ENCODE peak calls at places on chromosomes 5 and 9, in eight cellular contexts. O, M, H, Y, F, T, A and C are unnamed samples.

GRCh38 chr5:93909356-93909755 is 168.0 kb upstream of the POU5F2 start:
- DNase-seq in A (no peak), T (no peak), O (no peak), H (no peak), M (no peak), F (no peak), Y (no peak), C (no peak)

GRCh38 chr9:107890921-107891465 is 401.4 kb upstream of the KLF4 start:
- DNase-seq in H (no peak), O (no peak), M (no peak), Y (no peak), F (no peak), A (no peak), T (no peak), C (no peak)

GRCh38 chr5:167478156-167478555 is 813.3 kb upstream of the WWC1 start:
- DNase-seq in O (no peak), T (no peak), Y (no peak), H (no peak), A (no peak), M (no peak), F (no peak), C (no peak)

GRCh38 chr5:158569534-158569933 is 530.2 kb downstream of the EBF1 start:
- DNase-seq in F (no peak), A (no peak), H (no peak), Y (no peak), M (no peak), O (no peak), T (no peak), C (no peak)

GRCh38 chr5:96434201-96434645 is 1.2 kb upstream of the PCSK1 start:
- DNase-seq in T (peak), Y (peak), H (peak), O (peak), A (peak), F (peak), M (peak), C (peak)

GRCh38 chr5:36596247-36596646 is 10.2 kb upstream of the SLC1A3 start:
- DNase-seq in T (no peak), Y (no peak), O (no peak), M (no peak), F (no peak), H (no peak), A (no peak), C (no peak)

GRCh38 chr9:92392690-92393089 is 11.7 kb downstream of the OGN start:
- DNase-seq in T (no peak), Y (no peak), M (no peak), F (no peak), H (no peak), A (no peak), O (no peak), C (no peak)

GRCh38 chr9:121450241-121450640 is 49.4 kb downstream of the GGTA1 start:
- DNase-seq in O (no peak), M (no peak), A (no peak), F (no peak), T (no peak), Y (no peak), H (no peak), C (no peak)

GRCh38 chr5:137487600-137487999 is 11.5 kb downstream of the SPOCK1 start:
- DNase-seq in H (no peak), T (no peak), O (no peak), Y (no peak), M (peak), F (no peak), A (peak), C (no peak)

GRCh38 chr5:66840527-66841013 is 244.4 kb downstream of the MAST4 start:
- DNase-seq in Y (peak), A (no peak), O (no peak), H (no peak), F (no peak), M (no peak), T (no peak), C (no peak)

GRCh38 chr5:97107266-97107665 is 35.1 kb downstream of the LIX1 start:
- DNase-seq in A (no peak), F (no peak), T (no peak), Y (no peak), H (no peak), O (no peak), M (no peak), C (no peak)

GRCh38 chr5:15938961-15939360 is 240.6 kb downstream of the MARCHF11 start:
- DNase-seq in H (no peak), A (peak), O (no peak), Y (no peak), T (peak), M (no peak), F (peak), C (no peak)

GRCh38 chr5:14444988-14445387 is 136.6 kb upstream of the OTULINL start:
- DNase-seq in A (no peak), F (peak), M (no peak), O (no peak), H (no peak), T (no peak), Y (no peak), C (no peak)

GRCh38 chr5:129363991-129364390 is 96.1 kb upstream of the ADAMTS19 start:
- DNase-seq in F (no peak), H (no peak), A (no peak), Y (no peak), T (no peak), O (no peak), M (no peak), C (no peak)

GRCh38 chr5:138725153-138725884 is 27.9 kb upstream of the CTNNA1 start:
- DNase-seq in O (peak), H (peak), M (no peak), A (peak), F (peak), T (peak), Y (no peak), C (no peak)

GRCh38 chr5:154390096-154390495 is 55.7 kb upstream of the SAP30L start:
- DNase-seq in M (no peak), A (no peak), Y (no peak), F (no peak), O (no peak), T (no peak), H (no peak), C (no peak)